ENCODE peak calls at places on chromosome 16, in four cellular contexts. X is breast epithelium, G is stomach, J is endothelial cell of umbilical vein. F is an unnamed sample.

GRCh38 chr16:75445298-75445697 is 12.0 kb upstream of the CFDP1 start:
- DNase-seq in X (no peak), G (no peak), J (no peak), F (no peak)

GRCh38 chr16:72036098-72036497 is 18.2 kb upstream of the HP start:
- DNase-seq in X (no peak), G (no peak), J (no peak), F (no peak)

GRCh38 chr16:86690970-86691369 is 112.6 kb downstream of the FOXL1 start:
- DNase-seq in X (no peak), G (no peak), J (no peak), F (no peak)

GRCh38 chr16:61617214-61617783 is 418.9 kb downstream of the CDH8 start:
- DNase-seq in X (no peak), G (no peak), J (no peak), F (no peak)

GRCh38 chr16:54277845-54278703 is 8.5 kb downstream of the IRX3 start:
- DNase-seq in X (peak), G (peak), J (no peak), F (no peak)

GRCh38 chr16:59597269-59597668 is 863.2 kb upstream of the GOT2 start:
- DNase-seq in X (no peak), G (no peak), J (no peak), F (no peak)

GRCh38 chr16:50599494-50599893 is 51.3 kb downstream of the NKD1 start:
- DNase-seq in X (no peak), G (no peak), J (no peak), F (no peak)

GRCh38 chr16:89570342-89570923 is 5.1 kb upstream of the CPNE7 start:
- DNase-seq in X (no peak), G (no peak), J (no peak), F (peak)

GRCh38 chr16:66382171-66382965 is 15.9 kb downstream of the CDH5 start:
- DNase-seq in X (no peak), G (no peak), J (peak), F (peak)

GRCh38 chr16:56227936-56228335 is 36.6 kb downstream of the GNAO1 start:
- DNase-seq in X (no peak), G (no peak), J (no peak), F (no peak)

GRCh38 chr16:26742040-26742439 is 324.7 kb upstream of the C16orf82 start:
- DNase-seq in X (no peak), G (no peak), J (no peak), F (no peak)

GRCh38 chr16:62079236-62079635 is 43.0 kb upstream of the CDH8 start:
- DNase-seq in X (no peak), G (no peak), J (no peak), F (no peak)

GRCh38 chr16:24054649-24055560 is 201.2 kb upstream of the CACNG3 start:
- DNase-seq in X (no peak), G (no peak), J (no peak), F (no peak)

GRCh38 chr16:56424791-56425438 is 430 bp downstream of the AMFR start:
- DNase-seq in X (no peak), G (no peak), J (peak), F (peak)

DNA sequence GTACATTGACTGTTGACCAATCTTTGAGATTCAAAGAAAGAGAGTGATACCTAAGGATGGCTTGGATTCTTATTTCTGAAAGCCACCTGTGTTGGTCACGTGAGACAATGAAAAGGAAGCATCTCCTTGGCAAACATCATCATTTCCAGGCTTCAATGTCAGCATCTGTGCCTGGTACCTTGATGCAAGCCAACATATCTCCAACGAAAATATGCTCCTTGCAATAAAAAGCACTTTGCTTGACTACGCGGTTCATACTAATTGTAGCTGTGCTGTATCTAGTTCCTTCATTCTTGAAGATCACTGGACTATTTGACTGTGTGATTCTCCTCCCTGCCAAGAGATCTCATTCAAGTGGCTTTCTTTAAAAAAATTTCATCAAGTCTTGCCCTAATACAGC is 503.3 kb upstream of the PSMD7 start:
- DNase-seq in X (no peak), G (no peak), J (no peak), F (no peak)
- TF ChIP-seq POLR2AphosphoS5 in X (no peak), G (no peak), J (no peak), F (no peak)

DNA sequence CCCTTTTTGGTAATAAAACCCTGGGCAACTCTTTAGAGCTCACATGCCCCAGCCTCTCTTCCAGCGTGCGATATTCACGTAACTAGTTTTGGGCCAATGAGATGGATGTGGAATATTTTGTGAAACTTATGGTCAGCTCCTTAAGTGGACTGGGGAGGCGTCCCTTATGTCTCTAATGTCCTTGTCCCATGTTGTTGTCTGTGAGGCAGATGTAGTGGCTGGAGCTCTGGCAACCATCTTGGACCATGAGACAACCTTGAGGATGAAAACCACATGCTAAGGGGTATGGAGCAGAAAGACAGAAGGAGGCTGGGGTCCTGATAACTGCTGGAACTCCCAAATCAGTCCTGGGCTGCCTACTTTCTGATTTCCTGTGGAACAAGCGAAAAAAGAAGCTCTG is 31.4 kb upstream of the GPRC5B start:
- DNase-seq in X (no peak), G (no peak), J (no peak), F (no peak)
- TF ChIP-seq POLR2AphosphoS5 in X (no peak), G (no peak), J (no peak), F (no peak)

DNA sequence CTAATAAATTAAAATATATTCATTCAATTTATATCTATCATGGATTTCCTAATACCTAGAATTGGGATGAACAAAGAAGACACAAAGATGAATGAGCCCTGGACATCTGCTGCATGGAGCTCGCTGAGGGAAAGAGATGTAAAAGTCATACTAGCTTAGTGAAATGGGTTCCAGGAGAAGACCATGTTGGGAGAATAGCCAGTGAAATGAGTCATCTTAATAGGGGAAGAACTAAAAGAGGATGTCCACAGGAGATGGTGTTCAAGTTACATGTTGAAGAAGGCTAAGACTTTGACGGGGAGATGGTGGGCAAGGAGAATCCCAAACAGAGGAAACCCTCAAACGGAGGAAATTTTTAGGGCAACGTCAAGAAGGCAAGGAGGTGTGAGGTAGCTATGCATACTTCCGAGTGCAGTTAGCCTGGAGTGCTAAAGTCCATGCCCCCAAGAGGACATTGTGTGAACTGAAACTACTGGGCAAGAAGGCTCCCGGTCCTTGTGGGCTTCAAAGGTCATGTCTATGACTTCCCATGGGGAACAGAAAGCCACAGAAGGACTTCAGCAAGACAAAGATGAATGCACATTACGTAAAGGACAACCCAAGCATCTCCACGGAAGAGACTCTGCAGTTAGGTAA is 220.5 kb upstream of the CDH11 start:
- DNase-seq in X (no peak), G (no peak), J (no peak), F (no peak)
- TF ChIP-seq POLR2AphosphoS5 in X (no peak), G (no peak), J (no peak), F (no peak)

GRCh38 chr16:85612191-85612800 is 826 bp upstream of the GSE1 start:
- DNase-seq in X (peak), G (peak), J (no peak), F (peak)
- TF ChIP-seq POLR2AphosphoS5 in X (no peak), G (no peak), J (no peak), F (no peak)

DNA sequence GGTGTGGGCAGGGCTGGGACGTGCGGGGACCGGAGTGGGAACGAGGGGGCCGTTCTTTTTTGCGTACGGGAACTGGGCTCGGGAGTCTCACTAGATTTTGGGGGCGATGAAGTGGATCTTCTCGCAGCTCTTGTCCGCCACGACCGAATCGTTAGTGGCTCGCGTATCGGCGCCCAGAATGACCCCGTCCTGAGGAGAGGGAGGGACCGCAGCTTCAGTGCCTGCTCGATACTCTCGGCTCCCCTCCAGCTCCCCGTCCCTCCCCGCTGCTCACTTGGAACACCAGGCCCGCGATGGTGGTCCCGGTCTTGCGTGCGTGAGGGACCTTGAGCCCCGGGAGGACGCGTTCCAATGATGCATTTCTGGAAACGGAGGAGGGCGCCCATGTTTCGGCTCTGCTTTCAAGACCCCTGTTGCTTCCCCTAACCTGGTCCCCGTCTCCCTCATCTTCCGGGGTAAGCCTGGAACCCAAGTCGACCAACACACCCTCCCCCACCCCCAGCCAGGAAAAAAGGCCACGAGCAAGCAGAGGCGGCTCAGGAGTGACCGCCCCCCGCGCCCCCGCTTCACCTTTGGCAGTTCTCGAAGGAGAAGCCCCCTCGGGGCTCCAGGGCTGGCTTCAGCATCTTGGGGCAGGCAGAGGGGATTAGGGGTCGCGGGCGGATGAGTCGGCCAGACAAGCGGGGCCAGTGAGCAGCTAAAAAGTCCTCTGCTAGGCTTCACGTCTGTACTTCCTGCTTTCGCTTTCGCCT is at the start of gene PSMB10:
- DNase-seq in X (no peak), G (peak), J (peak), F (peak)
- TF ChIP-seq POLR2AphosphoS5 in X (no peak), G (peak), J (peak), F (peak)

GRCh38 chr16:30882429-30883310 is 11.2 kb downstream of the BCL7C start:
- DNase-seq in X (no peak), G (no peak), J (no peak), F (no peak)

GRCh38 chr16:30874244-30874820 is 19.5 kb downstream of the BCL7C start:
- DNase-seq in X (no peak), G (no peak), J (no peak), F (peak)

GRCh38 chr16:30874821-30875717 is 18.8 kb downstream of the BCL7C start:
- DNase-seq in X (peak), G (peak), J (peak), F (peak)

GRCh38 chr16:30875881-30876791 is 17.7 kb downstream of the BCL7C start:
- DNase-seq in X (no peak), G (no peak), J (no peak), F (no peak)

DNA sequence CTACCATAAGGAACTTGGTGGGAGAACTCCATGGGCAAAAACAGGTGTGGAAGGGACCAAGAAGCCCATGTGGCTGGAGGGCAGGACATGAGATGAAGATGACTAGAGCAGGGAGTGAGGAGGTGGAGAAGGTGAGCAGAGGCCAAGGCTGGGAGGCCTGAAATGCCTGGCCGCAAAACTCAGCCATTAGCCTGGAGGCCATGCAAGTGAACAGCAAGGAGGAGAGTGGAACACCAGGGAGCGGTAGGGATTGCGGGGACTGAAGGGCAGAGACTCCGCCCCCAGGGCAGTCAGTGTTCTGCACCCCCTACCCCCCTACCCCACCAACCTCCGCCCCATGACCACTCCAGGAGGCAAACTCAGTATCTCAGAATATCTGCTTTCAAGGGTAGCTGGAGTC is 17.0 kb downstream of the BCL7C start:
- DNase-seq in X (no peak), G (no peak), J (no peak), F (no peak)
- TF ChIP-seq POLR2AphosphoS5 in X (no peak), G (no peak), J (no peak), F (no peak)

DNA sequence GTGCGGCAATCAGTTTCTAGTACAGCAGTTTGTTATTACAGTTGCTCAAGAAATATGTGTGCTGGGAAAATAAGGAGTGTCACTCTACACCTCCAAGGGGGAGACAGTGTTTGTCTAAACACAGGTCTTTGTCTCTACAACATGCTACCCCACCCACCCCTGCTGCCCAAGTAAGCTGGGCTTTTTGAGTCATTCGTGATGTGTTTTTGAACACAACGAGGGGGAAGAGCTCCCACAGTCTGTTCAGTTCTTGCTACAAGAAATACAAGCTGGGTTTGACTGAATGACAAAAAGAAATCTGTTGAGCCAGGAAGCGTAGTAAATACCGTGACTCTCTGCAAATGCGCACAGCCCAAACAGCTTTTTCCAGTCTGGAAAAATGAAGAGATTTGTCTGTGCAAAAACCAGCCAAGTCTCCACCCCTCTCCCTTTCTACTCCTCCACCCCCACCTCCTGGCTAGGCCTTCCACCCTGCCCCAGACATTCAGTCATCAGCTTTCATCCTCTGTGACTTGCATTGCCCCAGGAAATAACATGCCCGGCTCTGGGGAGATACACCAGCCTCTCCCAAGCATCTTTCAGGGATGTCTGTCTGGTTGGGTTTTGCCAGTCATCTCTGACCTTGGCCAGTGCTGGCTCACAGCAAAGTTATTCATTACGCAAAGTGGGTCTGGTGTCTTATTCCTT is 25.7 kb downstream of the CHD9 start:
- DNase-seq in X (peak), G (no peak), J (peak), F (no peak)
- TF ChIP-seq POLR2AphosphoS5 in X (no peak), G (no peak), J (no peak), F (no peak)